ENCODE peak calls at places on chromosomes 6 and 20, in five cellular contexts. One of them, this sample, is unnamed.

GRCh38 chr20:32855387-32855786 is 3.3 kb upstream of the EFCAB8 start:
- DNase-seq in PC-3: no peak
- DNase-seq in HCT116: no peak
- DNase-seq in neuronal stem cell: no peak
- DNase-seq in neural progenitor cell: no peak
- DNase-seq in this sample: no peak

GRCh38 chr6:108737594-108738546 is 110.4 kb upstream of the ARMC2 start:
- DNase-seq in PC-3: peak; percentile 90
- DNase-seq in HCT116: peak; percentile 86
- DNase-seq in neuronal stem cell: no peak
- DNase-seq in neural progenitor cell: no peak
- DNase-seq in this sample: no peak

GRCh38 chr6:168906251-168906845 is 347.3 kb downstream of the THBS2 start:
- DNase-seq in PC-3: no peak
- DNase-seq in HCT116: no peak
- DNase-seq in neuronal stem cell: no peak
- DNase-seq in neural progenitor cell: no peak
- DNase-seq in this sample: no peak

GRCh38 chr6:10412165-10412947 is 2.5 kb downstream of the TFAP2A start:
- DNase-seq in PC-3: peak; percentile 84
- DNase-seq in HCT116: no peak
- DNase-seq in neuronal stem cell: no peak
- DNase-seq in neural progenitor cell: peak; percentile 73
- DNase-seq in this sample: no peak

GRCh38 chr20:51902933-51903332 is 100.6 kb upstream of the SALL4 start:
- DNase-seq in PC-3: no peak
- DNase-seq in HCT116: no peak
- DNase-seq in neuronal stem cell: no peak
- DNase-seq in neural progenitor cell: no peak
- DNase-seq in this sample: no peak

GRCh38 chr20:50071039-50071888 is 41.7 kb downstream of the UBE2V1 start:
- DNase-seq in PC-3: peak; percentile 98
- DNase-seq in HCT116: peak; percentile 48
- DNase-seq in neuronal stem cell: peak; percentile 88
- DNase-seq in neural progenitor cell: peak; percentile 95
- DNase-seq in this sample: peak; percentile 96

GRCh38 chr20:51768759-51769517 is 748 bp upstream of the ATP9A start:
- DNase-seq in PC-3: no peak
- DNase-seq in HCT116: no peak
- DNase-seq in neuronal stem cell: no peak
- DNase-seq in neural progenitor cell: no peak
- DNase-seq in this sample: no peak

GRCh38 chr6:14810021-14810420 is 435.8 kb upstream of the JARID2 start:
- DNase-seq in PC-3: no peak
- DNase-seq in HCT116: no peak
- DNase-seq in neuronal stem cell: no peak
- DNase-seq in neural progenitor cell: no peak
- DNase-seq in this sample: no peak

GRCh38 chr20:11454966-11455799 is 462.5 kb upstream of the BTBD3 start:
- DNase-seq in PC-3: peak; percentile 97
- DNase-seq in HCT116: peak; percentile 90
- DNase-seq in neuronal stem cell: no peak
- DNase-seq in neural progenitor cell: no peak
- DNase-seq in this sample: no peak

GRCh38 chr6:72621243-72622093 is at the start of gene KCNQ5:
- DNase-seq in PC-3: no peak
- DNase-seq in HCT116: no peak
- DNase-seq in neuronal stem cell: no peak
- DNase-seq in neural progenitor cell: peak; percentile 49
- DNase-seq in this sample: peak; percentile 84

GRCh38 chr6:18115356-18115755 is 7.1 kb downstream of the NHLRC1 start:
- DNase-seq in PC-3: peak; percentile 50
- DNase-seq in HCT116: no peak
- DNase-seq in neuronal stem cell: no peak
- DNase-seq in neural progenitor cell: no peak
- DNase-seq in this sample: no peak

GRCh38 chr20:37295001-37295400 is 5.5 kb downstream of the MANBAL start:
- DNase-seq in PC-3: peak; percentile 99
- DNase-seq in HCT116: peak; percentile 94
- DNase-seq in neuronal stem cell: no peak
- DNase-seq in neural progenitor cell: no peak
- DNase-seq in this sample: no peak

GRCh38 chr6:168616807-168617756 is 176.1 kb downstream of the SMOC2 start:
- DNase-seq in PC-3: no peak
- DNase-seq in HCT116: no peak
- DNase-seq in neuronal stem cell: no peak
- DNase-seq in neural progenitor cell: peak; percentile 38
- DNase-seq in this sample: no peak

GRCh38 chr20:61127311-61128044 is 124.6 kb upstream of the CDH4 start:
- DNase-seq in PC-3: peak; percentile 2
- DNase-seq in HCT116: no peak
- DNase-seq in neuronal stem cell: no peak
- DNase-seq in neural progenitor cell: no peak
- DNase-seq in this sample: no peak

GRCh38 chr6:67916389-67916788 is 718.7 kb upstream of the ADGRB3 start:
- DNase-seq in PC-3: no peak
- DNase-seq in HCT116: no peak
- DNase-seq in neuronal stem cell: no peak
- DNase-seq in neural progenitor cell: no peak
- DNase-seq in this sample: no peak

GRCh38 chr6:134719850-134720249 is 230.1 kb downstream of the ALDH8A1 start:
- DNase-seq in PC-3: no peak
- DNase-seq in HCT116: no peak
- DNase-seq in neuronal stem cell: no peak
- DNase-seq in neural progenitor cell: no peak
- DNase-seq in this sample: no peak

GRCh38 chr20:10716855-10717254 is 43.1 kb upstream of the JAG1 start:
- DNase-seq in PC-3: peak; percentile 71
- DNase-seq in HCT116: no peak
- DNase-seq in neuronal stem cell: no peak
- DNase-seq in neural progenitor cell: no peak
- DNase-seq in this sample: no peak

GRCh38 chr6:158040051-158040803 is 58.6 kb downstream of the SYNJ2 start:
- DNase-seq in PC-3: peak; percentile 90
- DNase-seq in HCT116: peak; percentile 83
- DNase-seq in neuronal stem cell: no peak
- DNase-seq in neural progenitor cell: no peak
- DNase-seq in this sample: no peak

GRCh38 chr20:41830702-41831101 is 212.5 kb upstream of the CHD6 start:
- DNase-seq in PC-3: no peak
- DNase-seq in HCT116: no peak
- DNase-seq in neuronal stem cell: no peak
- DNase-seq in neural progenitor cell: no peak
- DNase-seq in this sample: peak; percentile 44

GRCh38 chr6:7445076-7445475 is 55.5 kb downstream of the RIOK1 start:
- DNase-seq in PC-3: no peak
- DNase-seq in HCT116: no peak
- DNase-seq in neuronal stem cell: no peak
- DNase-seq in neural progenitor cell: no peak
- DNase-seq in this sample: no peak
- H2AFZ ChIP-seq in PC-3: no peak overlapping the region
- H2AFZ ChIP-seq in HCT116: no peak overlapping the region
- H2AFZ ChIP-seq in neuronal stem cell: no peak overlapping the region
- H2AFZ ChIP-seq in neural progenitor cell: no peak overlapping the region
- H2AFZ ChIP-seq in this sample: no peak overlapping the region

DNA sequence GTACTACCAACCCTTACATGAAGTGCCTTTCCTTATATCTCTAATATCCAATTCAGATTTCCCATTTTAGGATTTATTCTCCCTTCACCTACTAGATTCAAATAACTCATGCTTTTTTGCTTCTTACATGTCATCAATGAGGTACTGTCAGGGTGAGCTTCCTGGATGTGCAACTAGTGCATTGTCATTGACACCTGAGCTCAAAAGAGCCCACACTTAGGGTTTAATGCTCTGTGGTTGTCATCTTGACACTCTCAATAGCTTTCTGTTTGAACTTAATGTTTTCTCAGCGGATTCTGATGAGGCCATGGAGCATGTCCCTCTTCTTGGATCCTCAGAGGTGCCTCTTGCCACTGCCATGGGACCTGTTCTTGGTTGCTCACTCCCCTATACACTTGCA is 1033.3 kb upstream of the EYS start:
- DNase-seq in PC-3: no peak
- DNase-seq in HCT116: no peak
- DNase-seq in neuronal stem cell: no peak
- DNase-seq in neural progenitor cell: no peak
- DNase-seq in this sample: no peak
- H2AFZ ChIP-seq in PC-3: no peak overlapping the region
- H2AFZ ChIP-seq in HCT116: no peak overlapping the region
- H2AFZ ChIP-seq in neuronal stem cell: peak overlapping the region; percentile 32
- H2AFZ ChIP-seq in neural progenitor cell: no peak overlapping the region
- H2AFZ ChIP-seq in this sample: no peak overlapping the region

DNA sequence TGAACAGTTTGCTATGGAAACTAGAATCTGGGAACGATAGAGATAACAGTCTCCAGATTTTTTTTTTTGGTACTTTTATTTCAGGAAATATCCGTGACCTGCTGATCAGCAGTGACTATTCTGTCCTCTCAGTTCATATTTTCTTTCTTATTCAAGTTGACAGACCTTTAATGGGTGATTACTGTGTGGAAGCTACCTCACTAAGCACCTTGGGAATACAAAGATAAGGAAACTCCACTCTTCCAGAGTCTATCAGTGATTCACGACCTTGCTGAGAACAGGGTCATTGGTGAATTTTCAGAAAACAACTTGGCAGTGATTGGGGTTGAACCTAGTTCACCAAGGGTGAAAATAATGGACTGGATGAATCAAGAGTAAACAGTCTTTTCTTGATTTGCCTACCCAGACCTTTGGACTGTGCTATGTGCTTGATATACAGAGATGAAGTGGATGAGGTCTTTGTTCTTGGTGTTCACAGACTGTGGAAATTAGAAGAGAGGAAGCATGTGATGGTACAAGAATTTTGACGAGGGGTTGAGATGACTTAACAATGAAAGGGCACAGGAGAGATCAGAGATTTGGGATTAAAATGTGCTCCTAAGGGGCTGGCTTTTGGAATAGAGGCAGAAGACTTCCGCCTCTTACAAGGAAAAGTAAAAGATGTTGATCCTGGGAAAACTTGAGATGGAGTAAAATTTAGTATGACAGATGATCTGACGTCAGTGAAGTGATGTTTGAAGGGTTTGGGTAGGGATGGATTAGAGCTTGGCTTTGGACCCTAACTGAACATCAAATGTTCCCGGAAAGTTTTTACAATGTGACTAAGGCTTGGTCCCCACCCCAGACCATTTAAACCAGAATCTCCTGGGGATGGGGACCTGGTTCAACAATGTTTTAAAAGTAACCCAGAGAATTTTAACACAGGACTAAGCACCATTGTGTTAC is 1.2 kb downstream of the KAT14 start:
- DNase-seq in PC-3: no peak
- DNase-seq in HCT116: no peak
- DNase-seq in neuronal stem cell: no peak
- DNase-seq in neural progenitor cell: no peak
- DNase-seq in this sample: peak; percentile 51
- H2AFZ ChIP-seq in PC-3: peak overlapping the region; percentile 100
- H2AFZ ChIP-seq in HCT116: no peak overlapping the region
- H2AFZ ChIP-seq in neuronal stem cell: peak overlapping the region; percentile 99
- H2AFZ ChIP-seq in neural progenitor cell: no peak overlapping the region
- H2AFZ ChIP-seq in this sample: no peak overlapping the region

DNA sequence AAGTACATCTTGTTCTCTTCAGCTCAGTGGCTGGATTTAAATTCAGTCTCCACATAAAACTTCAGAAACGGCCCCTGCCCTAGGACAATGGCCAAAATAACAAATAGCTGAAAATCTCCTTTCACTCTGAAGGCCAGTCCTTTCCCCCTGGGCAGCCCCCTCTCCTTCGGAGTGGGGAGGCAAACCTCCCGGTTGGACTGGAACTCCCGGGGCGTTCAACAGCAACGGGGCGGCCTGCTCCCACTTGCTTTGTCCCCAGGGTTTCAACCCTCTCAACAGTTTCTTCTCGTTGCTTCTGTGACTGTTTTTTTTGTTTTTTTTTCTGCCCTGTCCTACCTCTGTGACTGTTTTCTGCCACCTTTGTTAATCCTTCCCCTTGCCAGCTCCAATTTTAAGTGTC is 102.6 kb upstream of the DUSP22 start:
- DNase-seq in PC-3: no peak
- DNase-seq in HCT116: no peak
- DNase-seq in neuronal stem cell: no peak
- DNase-seq in neural progenitor cell: no peak
- DNase-seq in this sample: no peak
- H2AFZ ChIP-seq in PC-3: peak overlapping the region; percentile 31
- H2AFZ ChIP-seq in HCT116: no peak overlapping the region
- H2AFZ ChIP-seq in neuronal stem cell: no peak overlapping the region
- H2AFZ ChIP-seq in neural progenitor cell: peak overlapping the region; percentile 52
- H2AFZ ChIP-seq in this sample: no peak overlapping the region

GRCh38 chr20:52924411-52925271 is 47.5 kb upstream of the TSHZ2 start:
- DNase-seq in PC-3: no peak
- DNase-seq in HCT116: no peak
- DNase-seq in neuronal stem cell: no peak
- DNase-seq in neural progenitor cell: no peak
- DNase-seq in this sample: no peak
- H2AFZ ChIP-seq in PC-3: no peak overlapping the region
- H2AFZ ChIP-seq in HCT116: no peak overlapping the region
- H2AFZ ChIP-seq in neuronal stem cell: no peak overlapping the region
- H2AFZ ChIP-seq in neural progenitor cell: no peak overlapping the region
- H2AFZ ChIP-seq in this sample: no peak overlapping the region

This sample was measured in Karpas-422.